ENCODE peak calls at places on chromosome 7, in seven cellular contexts. M is heart right ventricle, E is mesenchymal stem cell, L is H7, S is left ventricle myocardium inferior, J is transverse colon, D is dorsolateral prefrontal cortex. I is an unnamed sample.

GRCh38 chr7:76233538-76234281 is 32.0 kb downstream of the SRRM3 start:
- DNase-seq in L (peak), M (no peak), D (no peak), E (peak), S (no peak), J (no peak), I (no peak)

GRCh38 chr7:139913555-139914135 is 84.6 kb downstream of the TBXAS1 start:
- DNase-seq in J (no peak), L (no peak), M (no peak), E (no peak), S (no peak), D (no peak), I (no peak)

GRCh38 chr7:2013381-2014311 is 219.1 kb downstream of the MAD1L1 start:
- DNase-seq in E (no peak), S (peak), D (no peak), M (no peak), L (peak), J (no peak), I (peak)

GRCh38 chr7:149882264-149883048 is 8.7 kb downstream of the ATP6V0E2 start:
- DNase-seq in M (no peak), S (no peak), L (peak), E (no peak), D (no peak), J (no peak), I (no peak)

GRCh38 chr7:30476401-30477145 is 2.0 kb downstream of the NOD1 start:
- DNase-seq in S (no peak), E (no peak), J (no peak), D (no peak), L (no peak), M (no peak), I (no peak)

GRCh38 chr7:12590559-12590958 is 20.0 kb downstream of the SCIN start:
- DNase-seq in L (no peak), S (no peak), J (no peak), E (no peak), M (no peak), D (no peak), I (no peak)

GRCh38 chr7:99139031-99139430 is 4.9 kb downstream of the SMURF1 start:
- DNase-seq in E (no peak), S (no peak), J (no peak), M (no peak), L (no peak), D (no peak), I (no peak)

GRCh38 chr7:29622335-29623265 is 59.0 kb downstream of the PRR15 start:
- DNase-seq in D (no peak), E (peak), J (no peak), M (no peak), L (no peak), S (no peak), I (no peak)

GRCh38 chr7:144784943-144785342 is 50.9 kb downstream of the TPK1 start:
- DNase-seq in D (no peak), L (no peak), M (peak), J (no peak), S (no peak), E (no peak), I (no peak)

GRCh38 chr7:143975617-143976016 is 21.0 kb downstream of the OR2F1 start:
- DNase-seq in M (no peak), D (no peak), J (no peak), E (no peak), L (peak), S (no peak), I (no peak)

GRCh38 chr7:3065724-3066143 is 22.1 kb upstream of the CARD11 start:
- DNase-seq in J (peak), S (no peak), M (no peak), D (no peak), E (peak), L (peak), I (no peak)

GRCh38 chr7:117673839-117674238 is 194.0 kb downstream of the CFTR start:
- DNase-seq in J (no peak), S (no peak), L (no peak), D (no peak), E (peak), M (no peak), I (no peak)

GRCh38 chr7:152847491-152847890 is 87.9 kb downstream of the ACTR3B start:
- DNase-seq in D (no peak), J (no peak), L (no peak), M (no peak), S (no peak), E (no peak), I (no peak)

GRCh38 chr7:56092789-56093531 is at the start of gene PHKG1:
- DNase-seq in E (peak), M (peak), D (peak), L (peak), J (peak), S (peak), I (peak)

GRCh38 chr7:70568674-70569334 is 563.1 kb upstream of the GALNT17 start:
- DNase-seq in S (peak), E (no peak), L (no peak), J (peak), D (no peak), M (peak), I (peak)

GRCh38 chr7:36006656-36007229 is 146.3 kb upstream of the EEPD1 start:
- DNase-seq in L (peak), D (no peak), J (no peak), M (no peak), S (no peak), E (no peak), I (no peak)

GRCh38 chr7:94041529-94041928 is 37.4 kb upstream of the BET1 start:
- DNase-seq in J (no peak), M (no peak), S (no peak), D (no peak), E (peak), L (no peak), I (no peak)

GRCh38 chr7:142873281-142873784 is 12.2 kb downstream of the TRPV6 start:
- DNase-seq in J (no peak), E (no peak), D (no peak), M (no peak), S (no peak), L (peak), I (no peak)

GRCh38 chr7:145543245-145543644 is 573.4 kb upstream of the CNTNAP2 start:
- DNase-seq in L (no peak), J (no peak), E (no peak), M (no peak), S (no peak), D (no peak), I (no peak)

GRCh38 chr7:46352335-46352954 is 431.4 kb upstream of the IGFBP3 start:
- DNase-seq in J (no peak), S (no peak), D (peak), M (peak), E (peak), L (peak), I (no peak)

GRCh38 chr7:150685219-150686029 is at the start of gene GIMAP2:
- DNase-seq in M (peak), L (no peak), S (no peak), J (no peak), D (no peak), E (no peak), I (no peak)

DNA sequence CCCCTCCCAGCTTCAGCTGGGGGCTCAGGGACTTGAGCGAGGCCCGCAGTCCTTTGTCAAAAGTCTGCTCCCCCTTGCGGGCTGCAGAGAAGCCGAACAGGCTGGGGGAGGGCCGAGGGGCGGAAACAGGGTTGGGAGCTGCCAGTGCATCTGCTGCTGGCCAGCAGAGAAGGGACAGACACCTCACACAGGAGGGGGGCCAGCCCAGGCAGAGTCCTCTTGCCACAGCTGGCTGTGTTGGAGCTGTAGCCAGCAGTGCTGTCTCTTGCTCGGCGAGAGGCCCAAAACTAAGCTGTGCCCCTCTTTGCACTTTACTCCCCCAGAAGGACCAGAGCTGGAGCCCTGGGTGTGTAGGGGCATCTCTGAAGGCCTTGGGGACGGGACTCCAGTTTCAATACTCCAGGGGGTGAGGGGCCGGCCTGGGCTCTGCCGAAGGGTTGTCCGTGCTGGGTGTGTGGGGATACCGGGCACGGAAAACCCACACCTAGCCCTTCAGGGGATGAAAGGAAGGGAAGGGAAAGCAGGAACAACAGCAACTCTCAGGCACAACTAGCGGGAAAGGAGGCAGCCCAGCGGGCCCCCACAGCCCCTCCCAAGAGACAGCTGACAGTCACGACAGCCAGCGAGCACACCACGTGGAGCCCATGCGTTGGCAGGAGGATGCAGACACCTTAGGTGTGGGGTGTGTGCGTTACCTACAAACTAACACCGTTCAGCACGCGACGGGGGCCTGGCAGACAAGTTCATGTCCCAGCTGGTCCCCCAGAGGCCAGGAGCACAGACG is 17.8 kb downstream of the YKT6 start:
- DNase-seq in E (peak), D (no peak), S (peak), J (no peak), L (peak), M (no peak), I (peak)
- H3K4me3 ChIP-seq in E (no peak), D (no peak), S (no peak), J (no peak), L (no peak), M (no peak), I (no peak)

GRCh38 chr7:148704189-148704588 is 5.5 kb downstream of the CUL1 start:
- DNase-seq in D (no peak), J (no peak), M (no peak), L (no peak), S (no peak), E (no peak), I (no peak)
- H3K4me3 ChIP-seq in D (no peak), J (no peak), M (no peak), L (no peak), S (no peak), E (no peak), I (no peak)

DNA sequence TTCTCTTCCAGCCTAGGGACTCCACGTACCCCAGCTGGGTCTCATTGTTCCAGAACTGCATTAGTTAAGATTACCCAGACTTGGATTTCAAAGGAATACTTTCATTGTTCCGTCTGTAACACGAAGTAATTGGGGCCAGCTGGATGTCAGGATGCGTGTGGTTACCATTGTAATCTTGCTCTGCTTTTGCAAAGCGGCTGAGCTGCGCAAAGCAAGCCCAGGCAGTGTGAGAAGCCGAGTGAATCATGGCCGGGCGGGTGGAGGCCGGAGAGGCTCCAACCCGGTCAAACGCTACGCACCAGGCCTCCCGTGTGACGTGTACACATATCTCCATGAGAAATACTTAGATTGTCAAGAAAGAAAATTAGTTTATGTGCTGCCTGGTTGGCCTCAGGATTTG is 21.0 kb downstream of the LRRC17 start:
- DNase-seq in J (peak), M (peak), L (peak), E (peak), S (peak), D (peak), I (no peak)
- H3K4me3 ChIP-seq in J (no peak), M (no peak), L (no peak), E (peak), S (no peak), D (no peak), I (no peak)

DNA sequence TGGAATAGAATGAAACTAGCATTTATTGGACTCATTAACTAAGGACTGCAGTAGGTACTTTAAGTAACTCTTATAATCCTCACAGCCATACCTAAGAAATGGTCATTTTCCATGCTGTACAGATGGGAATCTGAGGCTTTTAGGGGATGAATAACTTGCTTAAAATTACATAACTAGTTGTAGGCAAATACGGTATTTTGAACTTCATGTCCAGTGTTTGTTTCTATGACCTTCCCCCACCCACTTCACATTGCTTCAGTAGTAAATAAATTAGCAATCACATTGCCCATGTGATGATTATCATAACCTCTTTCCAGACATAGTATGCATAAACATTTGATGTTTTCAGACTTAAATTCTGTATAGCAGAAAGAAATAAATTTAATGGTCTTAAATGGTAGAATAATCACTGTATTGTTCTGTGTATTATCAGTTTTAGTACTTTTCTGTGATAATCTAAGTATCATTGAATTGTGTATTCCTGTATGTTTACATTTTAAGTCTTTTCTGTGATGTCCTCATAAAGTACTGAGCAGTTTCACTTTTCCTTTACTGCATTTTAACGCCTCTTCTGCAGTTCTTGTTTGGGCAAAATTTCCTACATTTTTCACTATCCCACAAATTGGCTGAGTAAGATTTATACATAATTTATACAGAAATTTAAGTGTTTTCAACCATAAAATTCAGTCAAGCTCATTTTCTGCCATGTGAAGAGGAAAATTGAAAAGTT is 48.3 kb downstream of the ANKIB1 start:
- DNase-seq in J (no peak), E (peak), M (no peak), D (no peak), S (no peak), L (no peak), I (no peak)
- H3K4me3 ChIP-seq in J (no peak), E (peak), M (peak), D (peak), S (peak), L (no peak), I (peak)

GRCh38 chr7:27107391-27107900 is 5.0 kb upstream of the HOXA2 start:
- DNase-seq in D (no peak), J (peak), L (no peak), M (no peak), S (no peak), E (peak), I (no peak)

GRCh38 chr7:27106906-27107250 is 4.4 kb upstream of the HOXA2 start:
- DNase-seq in L (no peak), J (no peak), D (no peak), E (no peak), M (no peak), S (no peak), I (no peak)

GRCh38 chr7:27107901-27108381 is 5.5 kb upstream of the HOXA2 start:
- DNase-seq in J (no peak), S (no peak), D (no peak), M (no peak), E (no peak), L (peak), I (no peak)

GRCh38 chr7:27109533-27110162 is 7.2 kb upstream of the HOXA2 start:
- DNase-seq in E (no peak), L (peak), S (no peak), J (no peak), M (no peak), D (no peak), I (no peak)

DNA sequence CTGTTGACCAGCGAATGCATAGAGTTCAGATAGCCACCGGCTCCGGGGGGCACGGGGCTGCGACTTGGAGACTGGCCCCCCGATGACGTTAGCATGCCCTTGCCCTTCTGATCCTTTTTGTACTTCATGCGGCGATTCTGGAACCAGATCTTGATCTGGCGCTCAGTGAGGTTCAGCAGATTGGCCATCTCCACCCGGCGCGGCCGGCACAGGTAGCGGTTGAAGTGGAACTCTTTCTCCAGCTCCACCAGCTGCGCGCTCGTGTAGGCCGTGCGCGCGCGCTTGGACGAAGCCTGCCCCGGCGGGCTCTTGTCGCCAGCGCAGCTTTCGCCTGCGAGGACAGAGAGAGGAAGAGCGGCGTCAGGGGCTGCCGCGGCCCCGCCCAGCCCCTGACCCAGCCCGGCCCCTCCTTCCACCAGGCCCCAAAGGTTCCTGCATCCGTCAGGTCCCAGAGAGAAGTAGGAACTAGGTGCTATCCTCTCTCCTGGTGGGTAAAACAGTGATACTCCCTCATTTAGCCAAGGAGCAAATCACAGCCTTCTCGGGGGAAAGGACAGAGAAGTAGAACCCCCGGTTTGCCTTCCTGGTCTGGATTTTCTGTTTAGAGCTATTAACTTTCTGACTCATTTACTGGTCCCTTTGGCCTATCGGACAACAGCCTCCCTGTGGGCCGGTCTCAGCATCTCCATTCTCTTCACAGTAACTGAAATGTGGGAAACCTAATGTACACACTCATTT is 6.1 kb upstream of the HOXA2 start:
- DNase-seq in E (peak), L (peak), J (peak), D (no peak), S (no peak), M (no peak), I (peak)
- H3K4me3 ChIP-seq in E (peak), L (peak), J (no peak), D (no peak), S (peak), M (no peak), I (peak)

GRCh38 chr7:103988468-103989199 is 824 bp downstream of the RELN start:
- DNase-seq in M (no peak), S (no peak), J (no peak), E (no peak), L (peak), D (no peak), I (no peak)
- H3K4me3 ChIP-seq in M (peak), S (peak), J (no peak), E (peak), L (peak), D (peak), I (peak)

I was measured in psoas muscle.